ENCODE peak calls at places on chromosome 22, in six cellular contexts. R, G, P, H, K and D are unnamed samples.

GRCh38 chr22:45587638-45588481 is 83.8 kb upstream of the ATXN10 start:
- DNase-seq in P (no peak), K (peak; percentile 48), R (no peak), H (peak; percentile 83), G (no peak), D (no peak)

GRCh38 chr22:47316020-47316419 is 553.6 kb downstream of the TBC1D22A start:
- DNase-seq in R (no peak), K (no peak), P (no peak), H (no peak), G (no peak), D (no peak)

GRCh38 chr22:27460596-27461347 is 340.8 kb downstream of the MN1 start:
- DNase-seq in R (no peak), H (peak; percentile 60), G (no peak), K (peak; percentile 18), P (no peak), D (no peak)

GRCh38 chr22:46754110-46754799 is 8.2 kb upstream of the TBC1D22A start:
- DNase-seq in R (no peak), P (no peak), K (peak; percentile 89), G (no peak), H (peak; percentile 99), D (no peak)

GRCh38 chr22:46104170-46104880 is 46.0 kb upstream of the PPARA start:
- DNase-seq in R (no peak), H (no peak), P (peak; percentile 66), K (no peak), G (no peak), D (no peak)

GRCh38 chr22:28930357-28931007 is 47.1 kb downstream of the ZNRF3 start:
- DNase-seq in H (peak; percentile 21), K (no peak), G (no peak), R (no peak), P (no peak), D (no peak)

GRCh38 chr22:47850644-47851151 is 1088.2 kb downstream of the TBC1D22A start:
- DNase-seq in K (no peak), P (no peak), H (no peak), R (peak; percentile 57), G (no peak), D (no peak)

GRCh38 chr22:41023299-41023623 is 69.1 kb upstream of the EP300 start:
- DNase-seq in P (no peak), R (no peak), H (no peak), K (no peak), G (no peak), D (no peak)

GRCh38 chr22:37234736-37235711 is 9.0 kb downstream of the RAC2 start:
- DNase-seq in H (no peak), K (no peak), R (no peak), P (no peak), G (no peak), D (no peak)

GRCh38 chr22:24107668-24108067 is 73.6 kb upstream of the SUSD2 start:
- DNase-seq in K (peak; percentile 83), G (no peak), H (peak; percentile 90), R (no peak), P (peak; percentile 21), D (no peak)

GRCh38 chr22:50192056-50192824 is 6.5 kb downstream of the TRABD start:
- DNase-seq in K (no peak), G (no peak), R (no peak), P (no peak), H (peak; percentile 19), D (no peak)

GRCh38 chr22:46007003-46007847 is 30.3 kb upstream of the WNT7B start:
- DNase-seq in K (no peak), P (no peak), G (no peak), R (no peak), H (peak; percentile 72), D (no peak)

GRCh38 chr22:44595841-44596341 is 97.9 kb upstream of the RTL6 start:
- DNase-seq in H (peak; percentile 42), K (no peak), R (peak; percentile 91), G (no peak), P (no peak), D (no peak)

GRCh38 chr22:29987143-29987542 is 93.1 kb upstream of the HORMAD2 start:
- DNase-seq in H (no peak), K (no peak), P (peak; percentile 5), G (no peak), R (no peak), D (no peak)

GRCh38 chr22:49955581-49956417 is 4.8 kb upstream of the PIM3 start:
- DNase-seq in P (no peak), R (no peak), G (no peak), H (no peak), K (no peak), D (no peak)

GRCh38 chr22:29327089-29327764 is 11.7 kb upstream of the RASL10A start:
- DNase-seq in G (no peak), P (no peak), H (no peak), R (no peak), K (no peak), D (no peak)

GRCh38 chr22:38406617-38407016 is 48.4 kb downstream of the KCNJ4 start:
- DNase-seq in G (no peak), P (no peak), R (no peak), H (peak; percentile 26), K (peak; percentile 20), D (no peak)

GRCh38 chr22:41305646-41306045 is 4.3 kb downstream of the ZC3H7B start:
- DNase-seq in H (peak; percentile 73), R (no peak), G (no peak), K (peak; percentile 8), P (no peak), D (no peak)

GRCh38 chr22:48701296-48702030 is 1126.2 kb downstream of the BRD1 start:
- DNase-seq in P (no peak), K (no peak), G (no peak), H (no peak), R (no peak), D (no peak)

GRCh38 chr22:44371741-44372525 is 59.2 kb upstream of the SHISAL1 start:
- DNase-seq in R (no peak), P (no peak), K (no peak), H (no peak), G (no peak), D (no peak)

GRCh38 chr22:37206841-37207821 is 5.1 kb downstream of the SSTR3 start:
- DNase-seq in G (peak; percentile 16), P (no peak), R (no peak), H (no peak), K (no peak), D (no peak)

GRCh38 chr22:31083377-31083768 is 2.3 kb downstream of the SMTN start:
- DNase-seq in H (no peak), P (no peak), G (no peak), R (no peak), K (no peak), D (no peak)

GRCh38 chr22:40671369-40671768 is 7.9 kb upstream of the MCHR1 start:
- DNase-seq in R (no peak), G (no peak), H (no peak), K (no peak), P (no peak), D (no peak)

GRCh38 chr22:26835929-26836528 is 178.6 kb downstream of the MIAT start:
- DNase-seq in H (peak; percentile 23), K (no peak), P (no peak), R (no peak), G (peak; percentile 28), D (no peak)

GRCh38 chr22:39081557-39081956 is 4.5 kb downstream of the APOBEC3G start:
- DNase-seq in R (no peak), G (no peak), P (no peak), H (no peak), K (no peak), D (no peak)

GRCh38 chr22:48581821-48582469 is 1245.7 kb downstream of the BRD1 start:
- DNase-seq in H (no peak), R (no peak), P (no peak), K (no peak), G (no peak), D (no peak)